ENCODE peak calls at places on chromosomes 16 and 17, in five cellular contexts. G is suprapubic skin, W is PC-3, P is tibial artery, M is AG04450. Y is an unnamed sample.

GRCh38 chr16:57999971-58000705 is at the start of gene ZNF319:
- DNase-seq in G (no peak), W (no peak), P (no peak), M (no peak), Y (no peak)

GRCh38 chr16:6611535-6611934 is 721.1 kb upstream of the RBFOX1 start:
- DNase-seq in G (no peak), W (no peak), P (no peak), M (no peak), Y (no peak)

GRCh38 chr17:68539536-68540469 is 27.6 kb downstream of the PRKAR1A start:
- DNase-seq in G (no peak), W (peak), P (no peak), M (no peak), Y (no peak)

GRCh38 chr16:66057056-66057455 is 309.4 kb upstream of the CDH5 start:
- DNase-seq in G (no peak), W (no peak), P (no peak), M (no peak), Y (no peak)

GRCh38 chr17:36921131-36921851 is 16.0 kb upstream of the LHX1 start:
- DNase-seq in G (no peak), W (peak), P (no peak), M (no peak), Y (peak)

GRCh38 chr17:33895491-33895890 is 359.6 kb upstream of the CCL2 start:
- DNase-seq in G (no peak), W (no peak), P (no peak), M (no peak), Y (no peak)

GRCh38 chr16:67443299-67443698 is 12.4 kb downstream of the HSD11B2 start:
- DNase-seq in G (peak), W (no peak), P (peak), M (no peak), Y (no peak)

GRCh38 chr16:57619133-57619605 is 9.3 kb upstream of the ADGRG1 start:
- DNase-seq in G (peak), W (no peak), P (no peak), M (no peak), Y (no peak)

GRCh38 chr16:48546774-48547173 is 63.2 kb downstream of the N4BP1 start:
- DNase-seq in G (no peak), W (no peak), P (no peak), M (no peak), Y (no peak)

GRCh38 chr16:57873218-57873617 is 70.9 kb upstream of the KIFC3 start:
- DNase-seq in G (no peak), W (no peak), P (no peak), M (no peak), Y (no peak)

GRCh38 chr17:49572806-49573420 is 2.8 kb upstream of the NXPH3 start:
- DNase-seq in G (no peak), W (no peak), P (peak), M (no peak), Y (no peak)

GRCh38 chr17:33233855-33234228 is 59.3 kb downstream of the ASIC2 start:
- DNase-seq in G (no peak), W (peak), P (no peak), M (no peak), Y (no peak)

GRCh38 chr16:22924492-22924891 is 110.5 kb downstream of the HS3ST2 start:
- DNase-seq in G (no peak), W (no peak), P (no peak), M (no peak), Y (no peak)

GRCh38 chr17:43393944-43394482 is 4.8 kb upstream of the ARL4D start:
- DNase-seq in G (peak), W (peak), P (peak), M (peak), Y (no peak)

GRCh38 chr17:68221786-68222185 is 26.1 kb upstream of the AMZ2 start:
- DNase-seq in G (no peak), W (no peak), P (no peak), M (no peak), Y (no peak)

GRCh38 chr16:1445518-1446197 is 1.3 kb upstream of the CCDC154 start:
- DNase-seq in G (no peak), W (no peak), P (no peak), M (no peak), Y (no peak)

GRCh38 chr16:57367111-57367752 is 5.1 kb upstream of the CX3CL1 start:
- DNase-seq in G (no peak), W (peak), P (peak), M (no peak), Y (no peak)

GRCh38 chr17:65588194-65588808 is 26.9 kb upstream of the AXIN2 start:
- DNase-seq in G (no peak), W (peak), P (no peak), M (no peak), Y (no peak)

GRCh38 chr17:46000292-46000691 is 1.2 kb downstream of the STH start:
- DNase-seq in G (no peak), W (no peak), P (no peak), M (no peak), Y (no peak)

GRCh38 chr17:36525113-36525512 is 9.6 kb downstream of the MYO19 start:
- DNase-seq in G (no peak), W (peak), P (no peak), M (no peak), Y (no peak)

GRCh38 chr17:37490022-37490587 is 414 bp downstream of the DUSP14 start:
- DNase-seq in G (peak), W (peak), P (peak), M (no peak), Y (no peak)

DNA sequence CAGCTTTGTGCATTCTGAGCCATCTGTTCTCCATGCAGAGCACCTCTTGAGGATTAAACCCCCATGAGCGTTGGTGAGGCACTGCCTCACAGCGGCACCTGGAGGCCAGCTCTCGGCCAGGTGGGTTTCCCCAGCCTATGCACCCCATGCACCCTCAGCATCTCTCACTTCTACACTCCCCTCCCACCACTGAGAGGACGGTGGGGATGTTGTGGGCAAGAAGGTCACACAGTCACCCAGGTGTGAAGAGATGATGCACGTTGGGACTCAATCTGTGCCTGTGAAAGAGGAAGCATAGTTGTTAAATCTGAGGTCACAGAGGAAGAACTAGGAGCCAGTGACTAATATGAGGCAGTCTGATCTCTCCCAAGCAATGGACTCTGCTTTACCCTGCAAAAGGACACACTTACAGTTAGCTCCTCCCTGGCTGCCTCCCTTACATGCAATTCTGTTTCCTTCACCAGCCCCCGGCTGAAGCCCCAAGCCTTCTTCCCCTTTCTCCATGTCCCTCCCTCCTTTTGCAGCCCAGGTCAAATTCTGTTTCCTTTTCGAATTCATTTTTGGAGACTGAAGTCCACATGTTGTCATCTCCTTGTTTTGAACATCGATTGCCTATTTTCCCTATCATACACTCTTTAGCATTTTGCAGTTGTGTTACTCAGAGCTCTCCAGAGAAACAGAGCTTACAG is 58.5 kb downstream of the HS3ST3B1 start:
- DNase-seq in G (no peak), W (no peak), P (no peak), M (no peak), Y (no peak)
- TF ChIP-seq CTCF in G (no peak), W (no peak), P (no peak), M (no peak), Y (no peak)

DNA sequence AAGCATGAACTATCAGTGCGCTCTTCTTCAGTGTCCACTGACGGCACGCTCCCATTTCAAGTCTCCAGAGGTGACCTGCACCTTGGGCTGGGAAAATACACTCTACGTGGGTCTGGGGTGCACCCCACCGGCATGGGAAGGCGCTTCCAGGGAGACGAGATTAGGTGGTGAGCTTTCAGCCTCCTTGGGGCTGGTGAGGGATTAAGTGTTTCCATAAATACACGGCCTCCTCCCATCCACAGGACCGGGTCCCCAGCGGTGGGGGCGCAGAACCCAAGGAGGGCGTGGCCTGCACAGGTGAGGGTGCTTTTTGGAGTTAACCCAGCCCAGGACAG is 1.2 kb downstream of the C16orf74 start:
- DNase-seq in G (no peak), W (no peak), P (no peak), M (no peak), Y (no peak)
- H3K4me3 ChIP-seq in G (peak), W (peak), P (no peak), M (peak), Y (no peak)

GRCh38 chr17:28953444-28954118 is 2.3 kb upstream of the PHF12 start:
- DNase-seq in G (no peak), W (peak), P (peak), M (no peak), Y (no peak)
- TF ChIP-seq CTCF in G (peak), W (peak), P (peak), M (peak), Y (peak)

GRCh38 chr17:40553694-40554534 is 11.4 kb downstream of the CCR7 start:
- DNase-seq in G (peak), W (no peak), P (peak), M (no peak), Y (no peak)
- H3K4me3 ChIP-seq in G (peak), W (no peak), P (no peak), M (no peak), Y (no peak)

Y was measured in epithelial cell of proximal tubule.